ENCODE peak calls at places on chromosomes 3 and 15, in five cellular contexts. K is GM12878, O is A549, N is HepG2, M is SK-N-SH. Z is an unnamed sample.

GRCh38 chr15:80754005-80754404 is 25.2 kb upstream of the CEMIP start:
- DNase-seq in K (no peak), O (no peak), N (no peak), M (no peak), Z (no peak)

GRCh38 chr15:93811305-93811704 is 420.1 kb upstream of the MCTP2 start:
- DNase-seq in K (no peak), O (no peak), N (no peak), M (no peak), Z (no peak)

GRCh38 chr3:45583021-45583851 is 11.3 kb upstream of the LIMD1 start:
- DNase-seq in K (no peak), O (no peak), N (peak), M (peak), Z (no peak)

GRCh38 chr15:36599824-36600365 is 20.5 kb downstream of the CDIN1 start:
- DNase-seq in K (no peak), O (no peak), N (no peak), M (no peak), Z (no peak)

GRCh38 chr15:70061086-70061370 is 36.7 kb downstream of the TLE3 start:
- DNase-seq in K (no peak), O (no peak), N (no peak), M (no peak), Z (no peak)

GRCh38 chr3:115713247-115713646 is 89.9 kb downstream of the GAP43 start:
- DNase-seq in K (no peak), O (no peak), N (no peak), M (peak), Z (no peak)

GRCh38 chr3:169145551-169145950 is 518.0 kb downstream of the MECOM start:
- DNase-seq in K (no peak), O (no peak), N (no peak), M (no peak), Z (no peak)

GRCh38 chr3:19474169-19474568 is 325.9 kb downstream of the KCNH8 start:
- DNase-seq in K (no peak), O (no peak), N (no peak), M (no peak), Z (no peak)

GRCh38 chr3:141553055-141553454 is 66.2 kb downstream of the RASA2 start:
- DNase-seq in K (no peak), O (no peak), N (no peak), M (no peak), Z (no peak)

GRCh38 chr15:94305133-94305532 is 73.8 kb downstream of the MCTP2 start:
- DNase-seq in K (no peak), O (no peak), N (no peak), M (no peak), Z (no peak)

GRCh38 chr3:156416846-156417581 is 137.9 kb downstream of the SSR3 start:
- DNase-seq in K (no peak), O (no peak), N (no peak), M (peak), Z (no peak)

GRCh38 chr15:63791236-63791635 is 42.5 kb downstream of the HERC1 start:
- DNase-seq in K (no peak), O (no peak), N (no peak), M (no peak), Z (no peak)

DNA sequence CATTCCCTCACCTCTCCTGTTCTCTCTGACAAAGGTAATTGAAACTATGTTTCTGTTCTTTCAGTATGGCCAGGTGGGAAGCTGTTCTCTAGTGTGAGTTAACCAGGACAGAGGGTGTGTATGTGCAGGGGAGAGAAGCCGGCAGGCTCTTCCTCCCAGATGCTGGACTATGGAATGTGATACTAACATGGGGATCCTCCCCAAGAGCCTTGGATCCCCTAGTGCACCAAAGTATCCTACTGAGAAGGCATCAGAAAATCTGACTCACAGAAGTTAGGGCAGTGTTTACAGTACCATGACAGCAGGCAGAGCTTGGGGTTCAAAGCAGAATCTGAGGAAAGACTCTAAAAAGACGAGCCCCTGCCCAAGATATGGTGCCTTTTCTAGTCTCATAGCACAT is 123.1 kb downstream of the APBA2 start:
- DNase-seq in K (no peak), O (no peak), N (no peak), M (no peak), Z (no peak)
- TF ChIP-seq SMC3 in K (no peak), O (no peak), N (no peak), M (no peak), Z (no peak)

GRCh38 chr15:83206387-83206970 is 1.1 kb downstream of the HDGFL3 start:
- DNase-seq in K (no peak), O (peak), N (no peak), M (no peak), Z (no peak)
- TF ChIP-seq CHD2 in K (no peak), O (no peak), N (no peak), M (no peak), Z (no peak)

GRCh38 chr3:149375824-149376196 is 1.6 kb downstream of the TM4SF1 start:
- DNase-seq in K (no peak), O (no peak), N (no peak), M (no peak), Z (no peak)

GRCh38 chr3:149375164-149375823 is 2.2 kb downstream of the TM4SF1 start:
- DNase-seq in K (no peak), O (no peak), N (no peak), M (no peak), Z (no peak)

GRCh38 chr3:149377408-149378111 is at the start of gene TM4SF1:
- DNase-seq in K (no peak), O (peak), N (peak), M (no peak), Z (no peak)

GRCh38 chr3:149378420-149379388 is 1.3 kb upstream of the TM4SF1 start:
- DNase-seq in K (no peak), O (no peak), N (no peak), M (no peak), Z (no peak)

GRCh38 chr3:149376728-149377407 is 581 bp downstream of the TM4SF1 start:
- DNase-seq in K (no peak), O (no peak), N (no peak), M (no peak), Z (no peak)
- TF ChIP-seq SMC3 in K (no peak), O (no peak), N (no peak), M (no peak), Z (no peak)

GRCh38 chr15:22844421-22845288 is 6.2 kb downstream of the NIPA2 start:
- DNase-seq in K (no peak), O (no peak), N (peak), M (no peak), Z (no peak)

GRCh38 chr15:22838292-22839042 is at the start of gene NIPA2:
- DNase-seq in K (peak), O (peak), N (peak), M (peak), Z (peak)

DNA sequence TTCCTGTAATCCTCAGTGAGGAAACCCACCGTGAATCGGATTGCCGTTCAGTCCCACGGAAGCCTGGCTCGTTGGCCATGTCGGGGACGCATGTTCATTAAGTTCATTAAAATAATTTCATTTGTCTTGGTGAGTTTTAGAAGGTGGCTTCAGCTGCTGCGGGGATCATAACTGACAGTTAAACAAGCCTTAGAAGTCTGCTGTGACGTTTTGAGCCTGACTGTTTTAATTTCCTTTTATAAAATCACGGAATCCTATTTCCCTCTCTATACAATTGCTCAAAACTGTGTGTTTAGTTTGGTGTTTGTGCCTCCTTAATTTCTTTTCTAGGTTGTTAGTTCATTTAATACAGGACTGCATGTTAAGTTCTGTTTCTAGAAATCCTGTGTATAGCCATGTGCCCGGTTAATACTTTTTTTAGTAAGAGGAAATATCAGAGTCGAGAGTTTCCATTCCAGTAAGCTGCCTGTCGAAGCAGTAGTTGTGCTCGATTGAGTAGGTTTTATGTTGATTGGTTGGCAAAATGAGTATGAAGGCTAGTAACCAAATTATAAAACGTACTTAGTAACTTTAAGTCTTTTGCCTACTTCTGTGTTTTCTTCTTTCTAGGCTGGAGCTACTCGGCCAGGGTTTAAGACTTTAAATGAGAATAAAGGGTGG is 710 bp downstream of the NIPA2 start:
- DNase-seq in K (no peak), O (peak), N (no peak), M (no peak), Z (no peak)
- TF ChIP-seq CHD2 in K (no peak), O (no peak), N (no peak), M (no peak), Z (no peak)

GRCh38 chr3:36698314-36698713 is 66.0 kb downstream of the DCLK3 start:
- DNase-seq in K (no peak), O (no peak), N (no peak), M (no peak), Z (no peak)
- TF ChIP-seq SMC3 in K (no peak), O (no peak), N (no peak), M (no peak), Z (no peak)

GRCh38 chr3:177826253-177826652 is 629.0 kb upstream of the TBL1XR1 start:
- DNase-seq in K (no peak), O (no peak), N (no peak), M (no peak), Z (no peak)

GRCh38 chr3:177823701-177824189 is 626.5 kb upstream of the TBL1XR1 start:
- DNase-seq in K (no peak), O (peak), N (no peak), M (no peak), Z (no peak)

GRCh38 chr3:177822826-177823225 is 625.5 kb upstream of the TBL1XR1 start:
- DNase-seq in K (no peak), O (no peak), N (no peak), M (no peak), Z (no peak)

GRCh38 chr3:177824841-177825240 is 627.6 kb upstream of the TBL1XR1 start:
- DNase-seq in K (no peak), O (no peak), N (no peak), M (no peak), Z (no peak)

GRCh38 chr3:177824190-177824786 is 627.0 kb upstream of the TBL1XR1 start:
- DNase-seq in K (no peak), O (peak), N (peak), M (peak), Z (no peak)
- TF ChIP-seq CHD2 in K (no peak), O (peak), N (peak), M (peak), Z (no peak)

GRCh38 chr3:9780920-9781319 is 11.2 kb upstream of the CAMK1 start:
- DNase-seq in K (no peak), O (no peak), N (no peak), M (no peak), Z (no peak)

GRCh38 chr3:9779721-9780450 is 10.1 kb upstream of the CAMK1 start:
- DNase-seq in K (peak), O (no peak), N (no peak), M (no peak), Z (no peak)

GRCh38 chr3:9779197-9779596 is 9.4 kb upstream of the CAMK1 start:
- DNase-seq in K (no peak), O (no peak), N (no peak), M (no peak), Z (no peak)

GRCh38 chr3:9781551-9781950 is 10.7 kb downstream of the TADA3 start:
- DNase-seq in K (no peak), O (no peak), N (no peak), M (no peak), Z (no peak)

DNA sequence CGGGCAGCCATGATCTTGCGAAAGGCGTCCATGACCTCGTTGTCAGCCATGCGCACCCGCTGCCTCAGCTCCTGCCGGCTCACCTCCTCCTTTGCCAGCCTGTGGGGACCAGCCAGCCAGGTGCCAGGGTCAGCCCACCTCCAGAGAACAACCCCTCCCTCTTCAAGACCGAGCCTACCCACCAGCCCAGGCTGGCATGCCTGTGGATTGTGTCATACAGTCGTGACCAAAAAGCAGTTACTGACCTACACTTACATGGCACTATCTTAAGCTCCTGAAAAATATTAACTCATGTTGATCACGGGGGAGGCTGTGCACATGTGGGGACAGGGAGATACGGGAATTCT is 10.7 kb upstream of the CAMK1 start:
- DNase-seq in K (no peak), O (no peak), N (no peak), M (no peak), Z (no peak)
- TF ChIP-seq SMC3 in K (no peak), O (no peak), N (no peak), M (no peak), Z (no peak)

GRCh38 chr3:66442254-66443249 is 58.3 kb downstream of the LRIG1 start:
- DNase-seq in K (no peak), O (no peak), N (peak), M (no peak), Z (peak)
- TF ChIP-seq CHD2 in K (no peak), O (no peak), N (no peak), M (no peak), Z (no peak)

Z was measured in K562.